ENCODE peak calls at places on chromosomes 1 and 21, in ten cellular contexts. T, C, P, W, B, L, M, K, A and J are unnamed samples.

GRCh38 chr1:24386241-24386640 is 27.3 kb downstream of the STPG1 start:
- DNase-seq in T (peak; percentile 50), P (no peak), B (peak; percentile 13), C (no peak), K (no peak), W (no peak), A (peak; percentile 64), M (no peak), L (peak; percentile 69), J (no peak)

GRCh38 chr1:55724551-55725325 is 509.6 kb upstream of the USP24 start:
- DNase-seq in T (peak; percentile 91), L (no peak), A (no peak), P (no peak), M (no peak), C (no peak), K (no peak), W (no peak), B (no peak), J (no peak)

GRCh38 chr1:184827600-184828368 is 73.1 kb upstream of the EDEM3 start:
- DNase-seq in A (no peak), T (peak; percentile 57), P (no peak), K (no peak), C (no peak), M (no peak), L (peak; percentile 66), W (no peak), B (no peak), J (no peak)

GRCh38 chr1:235357485-235358378 is 9.5 kb upstream of the TBCE start:
- DNase-seq in W (no peak), K (no peak), C (no peak), L (no peak), P (no peak), A (no peak), B (no peak), M (no peak), T (no peak), J (no peak)

GRCh38 chr1:52635321-52636089 is 2.5 kb downstream of the SHISAL2A start:
- DNase-seq in C (no peak), T (no peak), K (no peak), A (no peak), L (no peak), B (peak; percentile 45), P (peak; percentile 34), W (no peak), M (no peak), J (no peak)

GRCh38 chr1:85409516-85409915 is 55.4 kb downstream of the DDAH1 start:
- DNase-seq in B (no peak), C (no peak), W (no peak), M (no peak), A (no peak), P (no peak), T (no peak), K (no peak), L (peak; percentile 33), J (no peak)

GRCh38 chr1:30919025-30919881 is 10.7 kb upstream of the SDC3 start:
- DNase-seq in K (no peak), T (peak; percentile 81), B (no peak), A (no peak), P (no peak), L (no peak), M (peak; percentile 2), C (peak; percentile 2), W (peak; percentile 30), J (no peak)

GRCh38 chr21:45489480-45489982 is 52.7 kb downstream of the SLC19A1 start:
- DNase-seq in T (no peak), W (no peak), C (no peak), P (no peak), A (no peak), K (no peak), L (no peak), B (no peak), M (no peak), J (no peak)

GRCh38 chr1:13935336-13935735 is 235.3 kb downstream of the PRDM2 start:
- DNase-seq in P (no peak), W (no peak), A (no peak), T (no peak), L (no peak), M (no peak), C (no peak), K (no peak), B (no peak), J (no peak)

GRCh38 chr1:27555700-27556424 is 48.1 kb downstream of the AHDC1 start:
- DNase-seq in W (no peak), L (no peak), A (no peak), B (no peak), C (peak; percentile 49), M (no peak), T (no peak), K (peak; percentile 79), P (no peak), J (peak; percentile 9)
- H3K4me1 ChIP-seq in W (peaks cover 15% of the 10 kb centered on the region), L (peaks cover 25% of the 10 kb centered on the region), A (peaks cover 4% of the 10 kb centered on the region), B (peaks cover 12% of the 10 kb centered on the region), C (peaks cover 38% of the 10 kb centered on the region), M (peaks cover 14% of the 10 kb centered on the region), T (peaks cover 15% of the 10 kb centered on the region), K (peaks cover 43% of the 10 kb centered on the region), P (peaks cover 17% of the 10 kb centered on the region), J (peaks cover 24% of the 10 kb centered on the region)

GRCh38 chr1:22415489-22415888 is 36.2 kb upstream of the ZBTB40 start:
- DNase-seq in W (no peak), T (no peak), B (no peak), P (no peak), M (no peak), L (no peak), A (no peak), C (no peak), K (no peak), J (no peak)

GRCh38 chr1:22418852-22419480 is 32.7 kb upstream of the ZBTB40 start:
- DNase-seq in P (no peak), A (no peak), L (no peak), W (no peak), T (peak; percentile 78), M (no peak), B (no peak), K (no peak), C (no peak), J (no peak)

GRCh38 chr1:22418352-22418751 is 33.3 kb upstream of the ZBTB40 start:
- DNase-seq in B (no peak), A (no peak), M (no peak), W (no peak), C (no peak), P (no peak), K (no peak), L (no peak), T (peak; percentile 38), J (no peak)

GRCh38 chr1:22417466-22417865 is 34.2 kb upstream of the ZBTB40 start:
- DNase-seq in A (no peak), P (no peak), L (no peak), M (no peak), K (no peak), B (no peak), C (no peak), W (no peak), T (no peak), J (no peak)

GRCh38 chr1:22416555-22417454 is 34.8 kb upstream of the ZBTB40 start:
- DNase-seq in M (peak; percentile 79), T (peak; percentile 86), K (peak; percentile 71), A (peak; percentile 72), B (peak; percentile 80), W (peak; percentile 79), C (peak; percentile 85), P (peak; percentile 60), L (peak; percentile 92), J (peak; percentile 54)
- H3K4me1 ChIP-seq in M (peaks cover 8% of the 10 kb centered on the region), T (peaks cover 25% of the 10 kb centered on the region), K (peaks cover 4% of the 10 kb centered on the region), A (peaks cover 4% of the 10 kb centered on the region), B (no peaks in the 10 kb centered on the region), W (no peaks in the 10 kb centered on the region), C (peaks cover 13% of the 10 kb centered on the region), P (no peaks in the 10 kb centered on the region), L (no peaks in the 10 kb centered on the region), J (peaks cover 5% of the 10 kb centered on the region)

GRCh38 chr1:203321273-203322052 is 16.1 kb downstream of the BTG2 start:
- DNase-seq in M (no peak), K (no peak), C (no peak), P (no peak), T (no peak), B (no peak), W (no peak), A (no peak), L (peak; percentile 33), J (no peak)

GRCh38 chr1:203324103-203325003 is 19.0 kb downstream of the BTG2 start:
- DNase-seq in P (peak; percentile 74), A (peak; percentile 76), W (no peak), L (peak; percentile 64), B (peak; percentile 53), K (no peak), M (no peak), T (peak; percentile 32), C (peak; percentile 71), J (no peak)

GRCh38 chr1:203323587-203323986 is 18.3 kb downstream of the BTG2 start:
- DNase-seq in L (no peak), C (no peak), K (no peak), A (no peak), M (no peak), P (no peak), T (no peak), W (no peak), B (no peak), J (no peak)

GRCh38 chr1:203320546-203321272 is 15.4 kb downstream of the BTG2 start:
- DNase-seq in P (peak; percentile 83), T (peak; percentile 53), L (peak; percentile 87), A (peak; percentile 66), M (peak; percentile 70), C (no peak), W (no peak), K (peak; percentile 54), B (peak; percentile 87), J (peak; percentile 87)

GRCh38 chr1:203322480-203323179 is 17.3 kb downstream of the BTG2 start:
- DNase-seq in K (peak; percentile 55), P (no peak), T (no peak), A (no peak), C (no peak), L (no peak), B (no peak), W (no peak), M (no peak), J (no peak)
- H3K4me1 ChIP-seq in K (peaks cover 38% of the 10 kb centered on the region), P (peaks cover 95% of the 10 kb centered on the region), T (no peaks in the 10 kb centered on the region), A (peaks cover 11% of the 10 kb centered on the region), C (peaks cover 75% of the 10 kb centered on the region), L (peaks cover 76% of the 10 kb centered on the region), B (peaks cover 54% of the 10 kb centered on the region), W (peaks cover 53% of the 10 kb centered on the region), M (peaks cover 38% of the 10 kb centered on the region), J (peaks cover 89% of the 10 kb centered on the region)

DNA sequence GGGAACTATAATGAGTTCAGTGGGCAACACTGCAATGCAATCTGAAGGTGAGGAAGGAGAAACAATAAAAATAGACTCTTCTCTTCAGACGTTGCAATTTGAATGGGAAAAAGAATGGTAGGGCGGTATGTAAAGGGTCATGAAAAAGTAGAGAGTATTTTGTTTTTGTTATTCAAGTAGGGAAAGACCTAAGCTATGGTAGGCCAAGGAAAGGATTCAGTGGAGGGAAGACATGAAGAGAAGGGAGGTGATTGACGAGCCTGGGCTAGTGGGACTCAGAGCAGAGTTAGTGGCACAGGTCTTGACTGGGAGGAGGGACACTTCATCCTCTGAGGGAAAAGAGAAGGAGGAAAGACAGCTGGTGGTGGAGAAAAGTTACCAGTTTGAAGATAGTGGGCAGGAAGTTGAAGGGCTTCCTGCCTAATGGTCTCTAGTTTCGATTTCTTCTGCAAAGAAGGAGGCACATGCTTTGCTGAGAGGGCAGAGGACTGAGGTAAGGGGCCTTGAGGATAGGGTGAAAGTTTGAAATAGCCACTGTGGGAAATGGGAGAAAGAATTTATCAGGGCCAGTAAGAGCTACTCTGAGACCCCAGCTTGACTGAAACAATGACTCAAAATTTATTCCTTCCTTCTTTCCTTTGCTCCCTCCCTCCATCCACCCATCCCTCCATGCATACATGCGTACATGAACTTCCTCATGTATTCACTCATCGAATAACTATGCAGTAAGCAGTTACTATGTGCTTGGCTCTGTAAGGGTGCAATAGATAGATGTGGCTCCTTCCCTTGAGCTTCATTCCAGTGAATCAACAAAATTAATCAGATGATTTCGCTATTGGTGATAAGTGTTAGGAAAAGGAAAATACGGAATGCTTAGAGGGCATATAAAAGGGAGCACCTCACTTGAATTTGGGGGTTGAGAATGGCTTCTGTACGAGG is 4.2 kb downstream of the CD48 start:
- DNase-seq in L (no peak), W (no peak), A (no peak), B (no peak), M (no peak), C (no peak), T (no peak), K (no peak), P (peak; percentile 46), J (no peak)
- H3K4me1 ChIP-seq in L (peaks cover 69% of the 10 kb centered on the region), W (no peaks in the 10 kb centered on the region), A (no peaks in the 10 kb centered on the region), B (no peaks in the 10 kb centered on the region), M (no peaks in the 10 kb centered on the region), C (peaks cover 71% of the 10 kb centered on the region), T (no peaks in the 10 kb centered on the region), K (no peaks in the 10 kb centered on the region), P (peaks cover 81% of the 10 kb centered on the region), J (peaks cover 74% of the 10 kb centered on the region)